ENCODE peak calls at places on chromosome 2, in five cellular contexts. One of them, this sample, is unnamed.

GRCh38 chr2:144693179-144693578 is 173.3 kb upstream of the ZEB2 start:
- ATAC-seq in A549: no peak
- ATAC-seq in GM12878: no peak
- ATAC-seq in upper lobe of left lung: peak; percentile 86
- ATAC-seq in K562: no peak
- ATAC-seq in this sample: peak; percentile 60

GRCh38 chr2:138028538-138028937 is 64.3 kb downstream of the HNMT start:
- ATAC-seq in A549: no peak
- ATAC-seq in GM12878: peak; percentile 66
- ATAC-seq in upper lobe of left lung: peak; percentile 84
- ATAC-seq in K562: peak; percentile 86
- ATAC-seq in this sample: peak; percentile 51

GRCh38 chr2:193584001-193584400 is 1389.3 kb upstream of the TMEFF2 start:
- ATAC-seq in A549: peak; percentile 40
- ATAC-seq in GM12878: peak; percentile 58
- ATAC-seq in upper lobe of left lung: no peak
- ATAC-seq in K562: no peak
- ATAC-seq in this sample: no peak

GRCh38 chr2:75108937-75109482 is 90.3 kb downstream of the TACR1 start:
- ATAC-seq in A549: peak; percentile 69
- ATAC-seq in GM12878: peak; percentile 24
- ATAC-seq in upper lobe of left lung: no peak
- ATAC-seq in K562: no peak
- ATAC-seq in this sample: no peak

GRCh38 chr2:54966837-54967236 is 83.4 kb downstream of the RTN4 start:
- ATAC-seq in A549: peak; percentile 5
- ATAC-seq in GM12878: no peak
- ATAC-seq in upper lobe of left lung: no peak
- ATAC-seq in K562: no peak
- ATAC-seq in this sample: no peak

GRCh38 chr2:75173746-75174145 is 25.6 kb downstream of the TACR1 start:
- ATAC-seq in A549: no peak
- ATAC-seq in GM12878: no peak
- ATAC-seq in upper lobe of left lung: no peak
- ATAC-seq in K562: no peak
- ATAC-seq in this sample: no peak

GRCh38 chr2:159497256-159497655 is 119.1 kb downstream of the BAZ2B start:
- ATAC-seq in A549: peak; percentile 97
- ATAC-seq in GM12878: peak; percentile 40
- ATAC-seq in upper lobe of left lung: peak; percentile 96
- ATAC-seq in K562: peak; percentile 98
- ATAC-seq in this sample: peak; percentile 79

GRCh38 chr2:7785700-7786099 is 868.5 kb downstream of the RNF144A start:
- ATAC-seq in A549: no peak
- ATAC-seq in GM12878: no peak
- ATAC-seq in upper lobe of left lung: no peak
- ATAC-seq in K562: no peak
- ATAC-seq in this sample: no peak

GRCh38 chr2:25009954-25010353 is 31.9 kb upstream of the EFR3B start:
- ATAC-seq in A549: peak; percentile 67
- ATAC-seq in GM12878: no peak
- ATAC-seq in upper lobe of left lung: no peak
- ATAC-seq in K562: peak; percentile 62
- ATAC-seq in this sample: no peak

GRCh38 chr2:202084265-202084664 is 11.2 kb downstream of the KIAA2012 start:
- ATAC-seq in A549: no peak
- ATAC-seq in GM12878: no peak
- ATAC-seq in upper lobe of left lung: no peak
- ATAC-seq in K562: no peak
- ATAC-seq in this sample: no peak

GRCh38 chr2:176446718-176447414 is 177.6 kb downstream of the MTX2 start:
- ATAC-seq in A549: no peak
- ATAC-seq in GM12878: no peak
- ATAC-seq in upper lobe of left lung: no peak
- ATAC-seq in K562: no peak
- ATAC-seq in this sample: no peak

GRCh38 chr2:42639340-42640077 is 71.1 kb downstream of the MTA3 start:
- ATAC-seq in A549: peak; percentile 59
- ATAC-seq in GM12878: peak; percentile 81
- ATAC-seq in upper lobe of left lung: no peak
- ATAC-seq in K562: no peak
- ATAC-seq in this sample: no peak

GRCh38 chr2:108632748-108633147 is 86.5 kb upstream of the RANBP2 start:
- ATAC-seq in A549: no peak
- ATAC-seq in GM12878: no peak
- ATAC-seq in upper lobe of left lung: no peak
- ATAC-seq in K562: no peak
- ATAC-seq in this sample: no peak

GRCh38 chr2:218679119-218679518 is 7.2 kb downstream of the STK36 start:
- ATAC-seq in A549: no peak
- ATAC-seq in GM12878: no peak
- ATAC-seq in upper lobe of left lung: peak; percentile 83
- ATAC-seq in K562: peak; percentile 77
- ATAC-seq in this sample: no peak

GRCh38 chr2:88283886-88284511 is 113.9 kb downstream of the THNSL2 start:
- ATAC-seq in A549: no peak
- ATAC-seq in GM12878: no peak
- ATAC-seq in upper lobe of left lung: no peak
- ATAC-seq in K562: no peak
- ATAC-seq in this sample: no peak

GRCh38 chr2:99935662-99936061 is 206.7 kb downstream of the AFF3 start:
- ATAC-seq in A549: no peak
- ATAC-seq in GM12878: no peak
- ATAC-seq in upper lobe of left lung: no peak
- ATAC-seq in K562: no peak
- ATAC-seq in this sample: no peak

GRCh38 chr2:98528349-98528748 is 80.0 kb downstream of the COA5 start:
- ATAC-seq in A549: no peak
- ATAC-seq in GM12878: no peak
- ATAC-seq in upper lobe of left lung: no peak
- ATAC-seq in K562: no peak
- ATAC-seq in this sample: no peak

GRCh38 chr2:136232447-136233172 is 114.7 kb upstream of the CXCR4 start:
- ATAC-seq in A549: no peak
- ATAC-seq in GM12878: no peak
- ATAC-seq in upper lobe of left lung: no peak
- ATAC-seq in K562: no peak
- ATAC-seq in this sample: no peak

GRCh38 chr2:180690611-180691010 is 289.8 kb upstream of the UBE2E3 start:
- ATAC-seq in A549: no peak
- ATAC-seq in GM12878: no peak
- ATAC-seq in upper lobe of left lung: no peak
- ATAC-seq in K562: no peak
- ATAC-seq in this sample: no peak

GRCh38 chr2:53949457-53949856 is 21.3 kb downstream of the PSME4 start:
- ATAC-seq in A549: no peak
- ATAC-seq in GM12878: peak; percentile 57
- ATAC-seq in upper lobe of left lung: no peak
- ATAC-seq in K562: no peak
- ATAC-seq in this sample: no peak

GRCh38 chr2:29166640-29167039 is 51.4 kb downstream of the CLIP4 start:
- ATAC-seq in A549: no peak
- ATAC-seq in GM12878: no peak
- ATAC-seq in upper lobe of left lung: no peak
- ATAC-seq in K562: no peak
- ATAC-seq in this sample: no peak
- TF ChIP-seq EP300 in A549: no peak
- TF ChIP-seq EP300 in GM12878: no peak
- TF ChIP-seq EP300 in upper lobe of left lung: no peak
- TF ChIP-seq EP300 in K562: no peak
- TF ChIP-seq EP300 in this sample: no peak

DNA sequence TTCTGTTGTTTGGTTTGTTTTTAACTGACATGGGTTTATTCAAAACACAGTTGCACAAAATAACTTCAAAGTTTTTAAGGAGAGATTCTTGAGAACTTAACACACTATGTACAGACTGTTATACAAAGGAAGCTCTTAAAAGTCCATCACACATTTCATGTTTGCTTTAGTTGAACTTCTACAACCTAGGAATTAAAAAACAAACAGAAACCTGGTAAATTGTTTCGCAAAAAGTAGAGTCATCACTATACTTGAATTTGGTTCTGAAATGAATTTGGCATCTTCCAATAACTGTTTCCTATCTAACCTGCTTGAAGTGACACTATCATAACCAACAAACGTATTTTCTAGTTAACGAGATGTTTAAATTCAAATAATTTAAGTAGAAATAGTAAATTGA is 21.8 kb downstream of the TRIP12 start:
- ATAC-seq in A549: no peak
- ATAC-seq in GM12878: peak; percentile 23
- ATAC-seq in upper lobe of left lung: no peak
- ATAC-seq in K562: no peak
- ATAC-seq in this sample: no peak
- H3K4me1 ChIP-seq in A549: peaks cover 27% of the 10 kb centered on the region
- H3K4me1 ChIP-seq in GM12878: peaks cover 5% of the 10 kb centered on the region
- H3K4me1 ChIP-seq in upper lobe of left lung: peaks cover 11% of the 10 kb centered on the region
- H3K4me1 ChIP-seq in K562: no peaks in the 10 kb centered on the region
- H3K4me1 ChIP-seq in this sample: no peaks in the 10 kb centered on the region

DNA sequence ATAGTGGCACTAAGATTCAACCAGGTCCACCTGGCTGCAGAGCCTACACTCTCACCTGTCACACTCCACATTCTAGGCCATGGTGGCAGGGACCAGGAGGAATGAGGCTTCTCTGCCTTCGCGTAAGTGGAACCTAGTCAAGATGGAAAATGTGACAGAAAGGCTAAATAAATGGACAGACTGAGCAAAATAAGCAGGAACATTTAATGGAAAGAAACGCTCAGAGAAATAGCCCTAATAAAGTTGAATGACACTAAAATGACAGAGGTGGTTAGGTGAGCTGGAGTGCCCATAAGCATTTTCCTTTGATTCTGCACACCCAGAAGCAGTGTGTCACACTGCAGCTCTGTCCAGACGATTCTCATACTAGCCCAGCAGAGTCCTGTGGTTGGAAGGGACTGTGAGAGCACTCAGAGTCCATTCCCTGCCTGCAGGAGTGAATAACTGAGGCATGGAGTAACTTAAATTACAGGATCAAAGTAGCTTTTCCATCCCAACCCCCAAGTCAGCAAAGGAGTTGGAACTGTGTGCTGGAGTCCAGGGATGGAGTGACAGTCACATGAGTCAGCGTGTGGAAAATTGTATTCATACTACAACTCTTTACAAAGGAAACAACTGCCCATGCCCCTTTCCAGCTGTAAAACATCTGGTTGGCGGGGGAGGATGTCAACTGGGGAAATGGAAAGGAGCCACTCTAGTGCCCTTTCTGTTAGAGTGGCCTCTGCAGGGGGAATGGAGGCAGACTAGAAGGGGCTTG is 105.4 kb upstream of the LGALSL start:
- ATAC-seq in A549: no peak
- ATAC-seq in GM12878: no peak
- ATAC-seq in upper lobe of left lung: no peak
- ATAC-seq in K562: no peak
- ATAC-seq in this sample: no peak
- TF ChIP-seq EP300 in A549: no peak
- TF ChIP-seq EP300 in GM12878: no peak
- TF ChIP-seq EP300 in upper lobe of left lung: no peak
- TF ChIP-seq EP300 in K562: no peak
- TF ChIP-seq EP300 in this sample: no peak

DNA sequence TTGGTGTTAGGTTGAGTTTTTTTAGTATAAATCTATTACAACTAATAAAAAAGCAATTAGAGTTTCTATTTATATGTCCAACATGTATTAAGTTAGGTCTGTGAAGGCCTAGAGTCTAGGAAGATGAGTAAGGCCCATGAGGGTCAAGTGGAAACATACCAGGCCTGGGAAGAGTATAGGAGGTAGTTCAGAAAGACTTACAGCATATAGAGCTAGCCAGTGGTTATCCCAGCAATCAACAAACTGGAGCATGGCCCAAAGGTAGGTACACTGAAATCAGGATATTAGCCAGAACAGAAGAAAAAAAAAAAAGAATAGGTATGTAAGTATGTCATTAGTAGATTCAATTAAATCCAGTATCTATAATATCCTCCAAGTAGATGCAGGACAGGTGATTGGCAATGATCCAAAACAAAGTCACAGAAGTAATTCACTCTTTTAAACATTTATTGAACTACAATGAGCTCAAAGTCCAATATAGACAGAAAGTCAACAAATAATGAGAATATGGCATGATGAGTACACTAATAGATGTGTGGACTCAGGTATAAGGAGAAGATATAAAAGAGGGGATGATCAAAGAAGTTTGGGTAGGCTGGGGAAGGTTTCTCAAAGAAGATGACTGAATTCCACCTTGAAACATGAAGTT is 70.3 kb downstream of the IKZF2 start:
- ATAC-seq in A549: no peak
- ATAC-seq in GM12878: peak; percentile 10
- ATAC-seq in upper lobe of left lung: no peak
- ATAC-seq in K562: no peak
- ATAC-seq in this sample: no peak
- H3K4me1 ChIP-seq in A549: peaks cover 3% of the 10 kb centered on the region
- H3K4me1 ChIP-seq in GM12878: no peaks in the 10 kb centered on the region
- H3K4me1 ChIP-seq in upper lobe of left lung: no peaks in the 10 kb centered on the region
- H3K4me1 ChIP-seq in K562: no peaks in the 10 kb centered on the region
- H3K4me1 ChIP-seq in this sample: no peaks in the 10 kb centered on the region

GRCh38 chr2:237490009-237490804 is 3.2 kb downstream of the MLPH start:
- ATAC-seq in A549: no peak
- ATAC-seq in GM12878: no peak
- ATAC-seq in upper lobe of left lung: no peak
- ATAC-seq in K562: no peak
- ATAC-seq in this sample: no peak

GRCh38 chr2:237488295-237488694 is 1.2 kb downstream of the MLPH start:
- ATAC-seq in A549: peak; percentile 34
- ATAC-seq in GM12878: no peak
- ATAC-seq in upper lobe of left lung: no peak
- ATAC-seq in K562: no peak
- ATAC-seq in this sample: no peak

GRCh38 chr2:237490805-237491194 is 3.7 kb downstream of the MLPH start:
- ATAC-seq in A549: no peak
- ATAC-seq in GM12878: no peak
- ATAC-seq in upper lobe of left lung: no peak
- ATAC-seq in K562: no peak
- ATAC-seq in this sample: no peak

GRCh38 chr2:237487496-237487895 is 445 bp downstream of the MLPH start:
- ATAC-seq in A549: peak; percentile 31
- ATAC-seq in GM12878: no peak
- ATAC-seq in upper lobe of left lung: no peak
- ATAC-seq in K562: no peak
- ATAC-seq in this sample: no peak

GRCh38 chr2:237488901-237489860 is 2.1 kb downstream of the MLPH start:
- ATAC-seq in A549: peak; percentile 42
- ATAC-seq in GM12878: no peak
- ATAC-seq in upper lobe of left lung: no peak
- ATAC-seq in K562: no peak
- ATAC-seq in this sample: no peak
- TF ChIP-seq EP300 in A549: no peak
- TF ChIP-seq EP300 in GM12878: no peak
- TF ChIP-seq EP300 in upper lobe of left lung: no peak
- TF ChIP-seq EP300 in K562: no peak
- TF ChIP-seq EP300 in this sample: no peak